ENCODE peak calls at places on chromosomes 7 and 10, in five cellular contexts. One of them, this sample, is unnamed.

GRCh38 chr7:22129166-22129565 is 183.5 kb upstream of the CDCA7L start:
- ATAC-seq in T-cell: no peak
- ATAC-seq in foreskin keratinocyte: no peak
- ATAC-seq in activated T-cell treated with anti-CD3 and anti-CD28 coated beads, Interleukin-2, amount 50 U/mL, for 4 hours: no peak
- ATAC-seq in central memory CD8-positive, alpha-beta T cell: no peak
- ATAC-seq in this sample: no peak

GRCh38 chr10:59905066-59905734 is 1.2 kb downstream of the CCDC6 start:
- ATAC-seq in T-cell: no peak
- ATAC-seq in foreskin keratinocyte: peak; percentile 34
- ATAC-seq in central memory CD8-positive, alpha-beta T cell: no peak
- ATAC-seq in activated T-cell treated with anti-CD3 and anti-CD28 coated beads, Interleukin-2, amount 50 U/mL, for 4 hours: peak; percentile 60
- ATAC-seq in this sample: peak; percentile 18

GRCh38 chr7:135803143-135803542 is 54.5 kb upstream of the FAM180A start:
- ATAC-seq in central memory CD8-positive, alpha-beta T cell: no peak
- ATAC-seq in T-cell: no peak
- ATAC-seq in foreskin keratinocyte: peak; percentile 53
- ATAC-seq in activated T-cell treated with anti-CD3 and anti-CD28 coated beads, Interleukin-2, amount 50 U/mL, for 4 hours: no peak
- ATAC-seq in this sample: no peak

GRCh38 chr7:17546206-17546998 is 247.9 kb downstream of the AHR start:
- ATAC-seq in T-cell: no peak
- ATAC-seq in activated T-cell treated with anti-CD3 and anti-CD28 coated beads, Interleukin-2, amount 50 U/mL, for 4 hours: no peak
- ATAC-seq in central memory CD8-positive, alpha-beta T cell: no peak
- ATAC-seq in foreskin keratinocyte: no peak
- ATAC-seq in this sample: no peak

GRCh38 chr10:2627969-2628368 is 439.4 kb upstream of the PFKP start:
- ATAC-seq in T-cell: no peak
- ATAC-seq in central memory CD8-positive, alpha-beta T cell: no peak
- ATAC-seq in foreskin keratinocyte: no peak
- ATAC-seq in activated T-cell treated with anti-CD3 and anti-CD28 coated beads, Interleukin-2, amount 50 U/mL, for 4 hours: no peak
- ATAC-seq in this sample: no peak

GRCh38 chr10:47306429-47307210 is 6.6 kb downstream of the GDF10 start:
- ATAC-seq in central memory CD8-positive, alpha-beta T cell: no peak
- ATAC-seq in foreskin keratinocyte: no peak
- ATAC-seq in T-cell: no peak
- ATAC-seq in activated T-cell treated with anti-CD3 and anti-CD28 coated beads, Interleukin-2, amount 50 U/mL, for 4 hours: no peak
- ATAC-seq in this sample: no peak

GRCh38 chr10:100364147-100364546 is 17.1 kb downstream of the SCD start:
- ATAC-seq in central memory CD8-positive, alpha-beta T cell: no peak
- ATAC-seq in foreskin keratinocyte: no peak
- ATAC-seq in T-cell: no peak
- ATAC-seq in activated T-cell treated with anti-CD3 and anti-CD28 coated beads, Interleukin-2, amount 50 U/mL, for 4 hours: no peak
- ATAC-seq in this sample: no peak

GRCh38 chr7:100545636-100546128 is 6.7 kb downstream of the AGFG2 start:
- ATAC-seq in activated T-cell treated with anti-CD3 and anti-CD28 coated beads, Interleukin-2, amount 50 U/mL, for 4 hours: peak; percentile 85
- ATAC-seq in foreskin keratinocyte: peak; percentile 91
- ATAC-seq in T-cell: peak; percentile 68
- ATAC-seq in central memory CD8-positive, alpha-beta T cell: peak; percentile 37
- ATAC-seq in this sample: peak; percentile 95

GRCh38 chr7:137978464-137979237 is 23.2 kb downstream of the CREB3L2 start:
- ATAC-seq in T-cell: no peak
- ATAC-seq in central memory CD8-positive, alpha-beta T cell: no peak
- ATAC-seq in foreskin keratinocyte: peak; percentile 62
- ATAC-seq in activated T-cell treated with anti-CD3 and anti-CD28 coated beads, Interleukin-2, amount 50 U/mL, for 4 hours: no peak
- ATAC-seq in this sample: peak; percentile 90

GRCh38 chr7:84123903-84124573 is 70.6 kb downstream of the SEMA3A start:
- ATAC-seq in activated T-cell treated with anti-CD3 and anti-CD28 coated beads, Interleukin-2, amount 50 U/mL, for 4 hours: no peak
- ATAC-seq in central memory CD8-positive, alpha-beta T cell: no peak
- ATAC-seq in T-cell: no peak
- ATAC-seq in foreskin keratinocyte: peak; percentile 75
- ATAC-seq in this sample: peak; percentile 83

GRCh38 chr10:26550774-26551526 is 112.8 kb downstream of the APBB1IP start:
- ATAC-seq in central memory CD8-positive, alpha-beta T cell: no peak
- ATAC-seq in activated T-cell treated with anti-CD3 and anti-CD28 coated beads, Interleukin-2, amount 50 U/mL, for 4 hours: no peak
- ATAC-seq in foreskin keratinocyte: no peak
- ATAC-seq in T-cell: no peak
- ATAC-seq in this sample: peak; percentile 47

GRCh38 chr7:123645516-123645915 is 10.2 kb upstream of the LMOD2 start:
- ATAC-seq in activated T-cell treated with anti-CD3 and anti-CD28 coated beads, Interleukin-2, amount 50 U/mL, for 4 hours: no peak
- ATAC-seq in T-cell: no peak
- ATAC-seq in central memory CD8-positive, alpha-beta T cell: no peak
- ATAC-seq in foreskin keratinocyte: no peak
- ATAC-seq in this sample: no peak

GRCh38 chr10:71728218-71728737 is 8.7 kb upstream of the C10orf105 start:
- ATAC-seq in T-cell: no peak
- ATAC-seq in activated T-cell treated with anti-CD3 and anti-CD28 coated beads, Interleukin-2, amount 50 U/mL, for 4 hours: no peak
- ATAC-seq in central memory CD8-positive, alpha-beta T cell: no peak
- ATAC-seq in foreskin keratinocyte: no peak
- ATAC-seq in this sample: peak; percentile 27

GRCh38 chr10:112848212-112848611 is 101.8 kb upstream of the TCF7L2 start:
- ATAC-seq in central memory CD8-positive, alpha-beta T cell: no peak
- ATAC-seq in T-cell: no peak
- ATAC-seq in activated T-cell treated with anti-CD3 and anti-CD28 coated beads, Interleukin-2, amount 50 U/mL, for 4 hours: no peak
- ATAC-seq in foreskin keratinocyte: no peak
- ATAC-seq in this sample: no peak

GRCh38 chr10:3496138-3496537 is 288.9 kb downstream of the KLF6 start:
- ATAC-seq in central memory CD8-positive, alpha-beta T cell: no peak
- ATAC-seq in T-cell: no peak
- ATAC-seq in activated T-cell treated with anti-CD3 and anti-CD28 coated beads, Interleukin-2, amount 50 U/mL, for 4 hours: no peak
- ATAC-seq in foreskin keratinocyte: peak; percentile 52
- ATAC-seq in this sample: no peak

GRCh38 chr10:122149138-122149606 is 121.9 kb upstream of the BTBD16 start:
- ATAC-seq in activated T-cell treated with anti-CD3 and anti-CD28 coated beads, Interleukin-2, amount 50 U/mL, for 4 hours: no peak
- ATAC-seq in foreskin keratinocyte: no peak
- ATAC-seq in central memory CD8-positive, alpha-beta T cell: no peak
- ATAC-seq in T-cell: no peak
- ATAC-seq in this sample: no peak

GRCh38 chr7:82166666-82167065 is 276.9 kb downstream of the CACNA2D1 start:
- ATAC-seq in activated T-cell treated with anti-CD3 and anti-CD28 coated beads, Interleukin-2, amount 50 U/mL, for 4 hours: no peak
- ATAC-seq in central memory CD8-positive, alpha-beta T cell: no peak
- ATAC-seq in T-cell: no peak
- ATAC-seq in foreskin keratinocyte: no peak
- ATAC-seq in this sample: no peak

GRCh38 chr7:123022576-123022975 is 27.1 kb upstream of the TAS2R16 start:
- ATAC-seq in activated T-cell treated with anti-CD3 and anti-CD28 coated beads, Interleukin-2, amount 50 U/mL, for 4 hours: no peak
- ATAC-seq in central memory CD8-positive, alpha-beta T cell: no peak
- ATAC-seq in T-cell: no peak
- ATAC-seq in foreskin keratinocyte: peak; percentile 47
- ATAC-seq in this sample: no peak

GRCh38 chr7:140526901-140527664 is 47.8 kb upstream of the MKRN1 start:
- ATAC-seq in activated T-cell treated with anti-CD3 and anti-CD28 coated beads, Interleukin-2, amount 50 U/mL, for 4 hours: no peak
- ATAC-seq in T-cell: no peak
- ATAC-seq in foreskin keratinocyte: peak; percentile 47
- ATAC-seq in central memory CD8-positive, alpha-beta T cell: no peak
- ATAC-seq in this sample: peak; percentile 41

GRCh38 chr10:99394761-99395386 is 35.5 kb downstream of the GOT1 start:
- ATAC-seq in foreskin keratinocyte: peak; percentile 28
- ATAC-seq in central memory CD8-positive, alpha-beta T cell: no peak
- ATAC-seq in activated T-cell treated with anti-CD3 and anti-CD28 coated beads, Interleukin-2, amount 50 U/mL, for 4 hours: no peak
- ATAC-seq in T-cell: no peak
- ATAC-seq in this sample: no peak

GRCh38 chr10:28111712-28112111 is 112.8 kb upstream of the ODAD2 start:
- ATAC-seq in T-cell: no peak
- ATAC-seq in central memory CD8-positive, alpha-beta T cell: no peak
- ATAC-seq in activated T-cell treated with anti-CD3 and anti-CD28 coated beads, Interleukin-2, amount 50 U/mL, for 4 hours: no peak
- ATAC-seq in foreskin keratinocyte: no peak
- ATAC-seq in this sample: no peak

GRCh38 chr7:112080441-112080840 is 125.8 kb downstream of the DOCK4 start:
- ATAC-seq in T-cell: no peak
- ATAC-seq in foreskin keratinocyte: peak; percentile 92
- ATAC-seq in central memory CD8-positive, alpha-beta T cell: peak; percentile 32
- ATAC-seq in activated T-cell treated with anti-CD3 and anti-CD28 coated beads, Interleukin-2, amount 50 U/mL, for 4 hours: no peak
- ATAC-seq in this sample: peak; percentile 99

GRCh38 chr7:92685146-92686042 is 95.2 kb upstream of the FAM133B start:
- ATAC-seq in foreskin keratinocyte: no peak
- ATAC-seq in central memory CD8-positive, alpha-beta T cell: peak; percentile 96
- ATAC-seq in activated T-cell treated with anti-CD3 and anti-CD28 coated beads, Interleukin-2, amount 50 U/mL, for 4 hours: peak; percentile 89
- ATAC-seq in T-cell: peak; percentile 94
- ATAC-seq in this sample: no peak

GRCh38 chr10:96448021-96448457 is 65.7 kb downstream of the TLL2 start:
- ATAC-seq in foreskin keratinocyte: no peak
- ATAC-seq in central memory CD8-positive, alpha-beta T cell: no peak
- ATAC-seq in activated T-cell treated with anti-CD3 and anti-CD28 coated beads, Interleukin-2, amount 50 U/mL, for 4 hours: no peak
- ATAC-seq in T-cell: no peak
- ATAC-seq in this sample: no peak

GRCh38 chr7:97005764-97006145 is 402 bp downstream of the DLX6 start:
- ATAC-seq in T-cell: no peak
- ATAC-seq in foreskin keratinocyte: no peak
- ATAC-seq in central memory CD8-positive, alpha-beta T cell: no peak
- ATAC-seq in activated T-cell treated with anti-CD3 and anti-CD28 coated beads, Interleukin-2, amount 50 U/mL, for 4 hours: peak; percentile 5
- ATAC-seq in this sample: no peak

This sample was measured in SK-N-SH treated with all-trans-retinoic acid at 6 μM for 48 hours.